ENCODE peak calls at places on chromosomes 12 and 14, in nine cellular contexts. One of them, this sample, is unnamed.

GRCh38 chr12:51056242-51056641 is 8.1 kb downstream of the LETMD1 start:
- DNase-seq in dorsolateral prefrontal cortex: no peak
- DNase-seq in C1 segment of cervical spinal cord: no peak
- DNase-seq in HFF-Myc: no peak
- DNase-seq in dermis microvascular lymphatic vessel endothelial cell: no peak
- DNase-seq in fibroblast of mammary gland: peak
- DNase-seq in mesendoderm: no peak
- DNase-seq in heart left ventricle: no peak
- DNase-seq in HEK293T: no peak
- DNase-seq in this sample: no peak

GRCh38 chr12:27975222-27976136 is 2.9 kb upstream of the PTHLH start:
- DNase-seq in dorsolateral prefrontal cortex: no peak
- DNase-seq in C1 segment of cervical spinal cord: no peak
- DNase-seq in HFF-Myc: no peak
- DNase-seq in dermis microvascular lymphatic vessel endothelial cell: no peak
- DNase-seq in fibroblast of mammary gland: peak
- DNase-seq in mesendoderm: peak
- DNase-seq in heart left ventricle: peak
- DNase-seq in HEK293T: peak
- DNase-seq in this sample: no peak

GRCh38 chr14:98694541-98694940 is 577.5 kb downstream of the BCL11B start:
- DNase-seq in dorsolateral prefrontal cortex: no peak
- DNase-seq in C1 segment of cervical spinal cord: no peak
- DNase-seq in HFF-Myc: no peak
- DNase-seq in dermis microvascular lymphatic vessel endothelial cell: no peak
- DNase-seq in fibroblast of mammary gland: no peak
- DNase-seq in mesendoderm: no peak
- DNase-seq in heart left ventricle: no peak
- DNase-seq in HEK293T: no peak
- DNase-seq in this sample: no peak

GRCh38 chr14:60925286-60925685 is 55.6 kb downstream of the TRMT5 start:
- DNase-seq in dorsolateral prefrontal cortex: no peak
- DNase-seq in C1 segment of cervical spinal cord: no peak
- DNase-seq in HFF-Myc: no peak
- DNase-seq in dermis microvascular lymphatic vessel endothelial cell: no peak
- DNase-seq in fibroblast of mammary gland: no peak
- DNase-seq in mesendoderm: no peak
- DNase-seq in heart left ventricle: no peak
- DNase-seq in HEK293T: no peak
- DNase-seq in this sample: no peak

GRCh38 chr12:6536894-6537579 is 2.7 kb downstream of the GAPDH start:
- DNase-seq in dorsolateral prefrontal cortex: no peak
- DNase-seq in C1 segment of cervical spinal cord: no peak
- DNase-seq in HFF-Myc: no peak
- DNase-seq in dermis microvascular lymphatic vessel endothelial cell: no peak
- DNase-seq in fibroblast of mammary gland: no peak
- DNase-seq in mesendoderm: peak
- DNase-seq in heart left ventricle: no peak
- DNase-seq in HEK293T: no peak
- DNase-seq in this sample: no peak

GRCh38 chr14:105838591-105839424 is 312.4 kb downstream of the TMEM121 start:
- DNase-seq in dorsolateral prefrontal cortex: peak
- DNase-seq in C1 segment of cervical spinal cord: no peak
- DNase-seq in HFF-Myc: no peak
- DNase-seq in dermis microvascular lymphatic vessel endothelial cell: no peak
- DNase-seq in fibroblast of mammary gland: no peak
- DNase-seq in mesendoderm: no peak
- DNase-seq in heart left ventricle: no peak
- DNase-seq in HEK293T: no peak
- DNase-seq in this sample: no peak

GRCh38 chr12:10385181-10385613 is 4.6 kb downstream of the KLRK1 start:
- DNase-seq in dorsolateral prefrontal cortex: no peak
- DNase-seq in C1 segment of cervical spinal cord: no peak
- DNase-seq in HFF-Myc: peak
- DNase-seq in dermis microvascular lymphatic vessel endothelial cell: peak
- DNase-seq in fibroblast of mammary gland: peak
- DNase-seq in mesendoderm: no peak
- DNase-seq in heart left ventricle: no peak
- DNase-seq in HEK293T: no peak
- DNase-seq in this sample: no peak

GRCh38 chr12:78473136-78473535 is 391.4 kb upstream of the SYT1 start:
- DNase-seq in dorsolateral prefrontal cortex: no peak
- DNase-seq in C1 segment of cervical spinal cord: no peak
- DNase-seq in HFF-Myc: no peak
- DNase-seq in dermis microvascular lymphatic vessel endothelial cell: no peak
- DNase-seq in fibroblast of mammary gland: peak
- DNase-seq in mesendoderm: no peak
- DNase-seq in heart left ventricle: no peak
- DNase-seq in HEK293T: no peak
- DNase-seq in this sample: no peak